ENCODE peak calls at places on chromosome 20, in eight cellular contexts. P is stimulated activated naive CD8-positive, alpha-beta T cell treated with anti-CD3 and anti-CD28 coated beads, Interleukin-15, amount 100 ng/mL, for 72 hours; J is left lung; N is AG08396; V is foreskin fibroblast; O is mesenchymal stem cell; H is AG09319; T is activated CD8-positive, alpha-beta memory T cell treated with anti-CD3 and anti-CD28 coated beads, Interleukin-2, amount 50 U/mL, for 4 hours. Y is an unnamed sample.

GRCh38 chr20:36540551-36541211 is 638 bp upstream of the MYL9 start:
- DNase-seq in P (no peak), V (no peak), T (no peak), N (no peak), H (no peak), J (no peak), O (no peak), Y (no peak)

GRCh38 chr20:63128367-63128766 is 87.6 kb downstream of the YTHDF1 start:
- DNase-seq in N (no peak), V (no peak), J (no peak), O (no peak), T (peak), H (no peak), P (no peak), Y (no peak)

GRCh38 chr20:63697357-63697867 is 960 bp downstream of the TNFRSF6B start:
- DNase-seq in O (no peak), N (peak), J (no peak), T (no peak), P (no peak), V (no peak), H (no peak), Y (no peak)

GRCh38 chr20:39050555-39050902 is 88.4 kb downstream of the DHX35 start:
- DNase-seq in O (no peak), N (no peak), V (no peak), H (no peak), P (no peak), J (no peak), T (no peak), Y (no peak)

GRCh38 chr20:31484001-31484400 is 8.9 kb downstream of the REM1 start:
- DNase-seq in O (no peak), H (no peak), N (no peak), T (no peak), V (no peak), P (no peak), J (no peak), Y (no peak)

GRCh38 chr20:25237610-25238318 is 10.1 kb upstream of the PYGB start:
- DNase-seq in V (peak), H (peak), P (peak), J (peak), N (peak), T (peak), O (peak), Y (peak)

GRCh38 chr20:48373555-48373934 is 454.3 kb downstream of the PREX1 start:
- DNase-seq in N (no peak), V (no peak), P (no peak), H (no peak), T (no peak), J (no peak), O (no peak), Y (no peak)

GRCh38 chr20:4919047-4919704 is 82.1 kb downstream of the SLC23A2 start:
- DNase-seq in P (no peak), J (no peak), H (no peak), O (no peak), T (no peak), N (no peak), V (no peak), Y (no peak)

GRCh38 chr20:665276-665675 is 10.3 kb downstream of the SCRT2 start:
- DNase-seq in J (no peak), V (no peak), N (no peak), T (no peak), O (no peak), P (no peak), H (no peak), Y (no peak)

GRCh38 chr20:64053841-64054661 is 4.6 kb upstream of the SOX18 start:
- DNase-seq in O (peak), N (no peak), J (no peak), T (no peak), H (no peak), V (no peak), P (no peak), Y (no peak)

GRCh38 chr20:33859157-33859695 is 48.1 kb downstream of the CHMP4B start:
- DNase-seq in V (no peak), H (no peak), P (peak), N (no peak), T (no peak), O (no peak), J (no peak), Y (no peak)

GRCh38 chr20:63280929-63281545 is 8.4 kb downstream of the ARFGAP1 start:
- DNase-seq in T (no peak), V (no peak), H (no peak), J (no peak), O (no peak), P (no peak), N (no peak), Y (no peak)

GRCh38 chr20:5785146-5785545 is 34.9 kb downstream of the SHLD1 start:
- DNase-seq in V (no peak), N (no peak), O (no peak), T (no peak), P (no peak), J (no peak), H (no peak), Y (no peak)

GRCh38 chr20:8432435-8433148 is 300.5 kb downstream of the PLCB1 start:
- DNase-seq in P (no peak), O (no peak), T (no peak), H (no peak), V (no peak), J (no peak), N (no peak), Y (no peak)

GRCh38 chr20:34024733-34025351 is 31.1 kb downstream of the RALY start:
- DNase-seq in J (no peak), V (no peak), T (no peak), H (no peak), N (no peak), P (no peak), O (no peak), Y (no peak)

GRCh38 chr20:19828233-19828632 is 70.2 kb downstream of the RIN2 start:
- DNase-seq in V (no peak), O (peak), P (peak), T (no peak), N (no peak), H (no peak), J (no peak), Y (peak)

GRCh38 chr20:1209447-1210387 is 6.5 kb downstream of the C20orf202 start:
- DNase-seq in H (no peak), P (no peak), O (peak), J (no peak), N (peak), T (no peak), V (no peak), Y (no peak)

GRCh38 chr20:60095456-60095855 is 137.2 kb downstream of the CDH26 start:
- DNase-seq in J (no peak), O (no peak), V (no peak), T (no peak), P (no peak), H (no peak), N (no peak), Y (no peak)

GRCh38 chr20:40959325-40960092 is 69.1 kb upstream of the TOP1 start:
- DNase-seq in V (no peak), N (no peak), O (no peak), H (no peak), T (no peak), P (no peak), J (no peak), Y (no peak)

GRCh38 chr20:51437182-51437923 is 105.2 kb downstream of the NFATC2 start:
- DNase-seq in V (no peak), T (no peak), O (peak), N (no peak), P (no peak), H (no peak), J (no peak), Y (no peak)

GRCh38 chr20:52242237-52243230 is 51.0 kb upstream of the ZFP64 start:
- DNase-seq in T (no peak), V (no peak), H (peak), O (peak), J (no peak), N (peak), P (no peak), Y (no peak)

GRCh38 chr20:7010584-7010983 is 243.1 kb downstream of the BMP2 start:
- DNase-seq in V (no peak), N (no peak), J (no peak), T (no peak), H (no peak), O (no peak), P (no peak), Y (no peak)

GRCh38 chr20:49344975-49345374 is 67.1 kb upstream of the ZNFX1 start:
- DNase-seq in V (peak), N (peak), O (peak), P (no peak), J (peak), T (no peak), H (peak), Y (no peak)

GRCh38 chr20:18971574-18971973 is 158.0 kb downstream of the SCP2D1 start:
- DNase-seq in V (no peak), N (no peak), P (no peak), T (no peak), O (no peak), J (no peak), H (no peak), Y (no peak)

Y was measured in stimulated activated CD4-positive, alpha-beta T cell treated with anti-CD3 and anti-CD28 coated beads, Interleukin-15, amount 100 ng/mL, for 48 hours.